ENCODE peak calls at places on chromosomes 3 and 15, in five cellular contexts. L, O, T, S and P are unnamed samples.

GRCh38 chr3:50890688-50891344 is 216.1 kb downstream of the DOCK3 start:
- DNase-seq in T (no peak), O (no peak), S (no peak), L (no peak), P (no peak)

GRCh38 chr15:57496946-57497944 is 94.5 kb upstream of the MYZAP start:
- DNase-seq in T (no peak), L (peak; percentile 51), S (no peak), O (no peak), P (no peak)

GRCh38 chr15:63089260-63090043 is 32.2 kb upstream of the LACTB start:
- DNase-seq in S (no peak), T (no peak), L (peak; percentile 67), O (peak; percentile 63), P (no peak)

GRCh38 chr3:183626877-183627594 is 8.4 kb upstream of the KLHL24 start:
- DNase-seq in T (no peak), O (no peak), S (no peak), L (peak; percentile 80), P (no peak)

GRCh38 chr3:117645561-117646242 is 936.1 kb downstream of the TUSC7 start:
- DNase-seq in O (no peak), T (no peak), S (no peak), L (no peak), P (no peak)

GRCh38 chr15:62649793-62650420 is 392.6 kb upstream of the TPM1 start:
- DNase-seq in T (peak; percentile 47), L (peak; percentile 64), O (no peak), S (no peak), P (no peak)

GRCh38 chr3:172294238-172294806 is 153.9 kb downstream of the GHSR start:
- DNase-seq in S (no peak), L (no peak), T (no peak), O (no peak), P (no peak)

GRCh38 chr15:83310521-83311456 is 26.3 kb upstream of the BNC1 start:
- DNase-seq in L (no peak), S (no peak), O (no peak), T (no peak), P (no peak)

GRCh38 chr3:120745466-120745865 is 2.9 kb downstream of the GTF2E1 start:
- DNase-seq in S (no peak), T (no peak), L (no peak), O (no peak), P (no peak)

GRCh38 chr3:142215111-142215510 is 10.3 kb downstream of the GK5 start:
- DNase-seq in T (no peak), S (no peak), L (no peak), O (no peak), P (no peak)

GRCh38 chr3:46585799-46586693 is 19.9 kb upstream of the LRRC2 start:
- DNase-seq in S (no peak), O (no peak), T (no peak), L (no peak), P (no peak)

GRCh38 chr3:42871592-42872196 is 4.0 kb downstream of the CYP8B1 start:
- DNase-seq in T (no peak), O (no peak), S (no peak), L (peak; percentile 80), P (no peak)

GRCh38 chr3:197028711-197029510 is 706 bp downstream of the MELTF start:
- DNase-seq in O (no peak), L (peak; percentile 59), T (no peak), S (peak; percentile 41), P (no peak)

GRCh38 chr3:43754316-43754715 is 63.6 kb downstream of the ABHD5 start:
- DNase-seq in L (no peak), T (no peak), S (no peak), O (no peak), P (no peak)

GRCh38 chr3:131591394-131591990 is 88.7 kb upstream of the MRPL3 start:
- DNase-seq in S (peak; percentile 8), T (no peak), O (no peak), L (peak; percentile 26), P (peak; percentile 25)

GRCh38 chr3:4752201-4753072 is 226.8 kb upstream of the BHLHE40 start:
- DNase-seq in T (no peak), O (no peak), S (no peak), L (no peak), P (no peak)

GRCh38 chr3:126109146-126109859 is 25.4 kb upstream of the SLC41A3 start:
- DNase-seq in T (no peak), L (no peak), O (no peak), S (no peak), P (no peak)

GRCh38 chr15:68487087-68487843 is 55.3 kb upstream of the ITGA11 start:
- DNase-seq in S (no peak), O (no peak), T (no peak), L (peak; percentile 69), P (no peak)

GRCh38 chr3:128764863-128765262 is 38.9 kb downstream of the RAB7A start:
- DNase-seq in L (peak; percentile 33), S (no peak), T (no peak), O (no peak), P (no peak)

GRCh38 chr3:160413613-160414248 is 14.3 kb downstream of the SMC4 start:
- DNase-seq in O (no peak), T (peak; percentile 70), L (peak; percentile 61), S (peak; percentile 73), P (no peak)

GRCh38 chr3:5212625-5213573 is 25.4 kb downstream of the EDEM1 start:
- DNase-seq in T (no peak), O (no peak), S (no peak), L (no peak), P (no peak)

GRCh38 chr15:76366714-76367113 is 30.1 kb downstream of the ISL2 start:
- DNase-seq in S (no peak), O (no peak), L (no peak), T (no peak), P (no peak)

GRCh38 chr3:161964856-161965255 is 468.2 kb downstream of the OTOL1 start:
- DNase-seq in T (no peak), S (no peak), O (no peak), L (no peak), P (no peak)

GRCh38 chr3:98770261-98771039 is 7.3 kb downstream of the ST3GAL6 start:
- DNase-seq in T (peak; percentile 82), O (no peak), S (no peak), L (peak; percentile 63), P (no peak)

GRCh38 chr3:32132121-32132520 is 25.7 kb downstream of the GPD1L start:
- DNase-seq in T (no peak), O (no peak), S (no peak), L (no peak), P (no peak)

GRCh38 chr3:23264413-23264812 is 61.3 kb downstream of the UBE2E2 start:
- DNase-seq in T (no peak), O (peak; percentile 86), S (no peak), L (no peak), P (no peak)

GRCh38 chr15:68231102-68231818 is 1.7 kb upstream of the CLN6 start:
- DNase-seq in S (no peak), T (no peak), O (no peak), L (peak; percentile 27), P (no peak)

GRCh38 chr15:87724330-87724729 is 532.2 kb downstream of the NTRK3 start:
- DNase-seq in L (peak; percentile 52), O (no peak), T (no peak), S (no peak), P (no peak)